ENCODE peak calls at places on chromosomes 2 and 18, in four cellular contexts. W, A, I and X are unnamed samples.
A peak's percentile ranks its signal among the peaks of the same experiment; 100 is the strongest.

GRCh38 chr2:56483081-56483480 is 299.3 kb downstream of the CCDC85A start:
- DNase-seq in W (no peak), I (no peak), A (no peak), X (no peak)

GRCh38 chr2:218286570-218287459 is 5.5 kb downstream of the TMBIM1 start:
- DNase-seq in W (peak; percentile 69), A (peak; percentile 93), I (peak; percentile 24), X (peak; percentile 82)

GRCh38 chr2:19700861-19701585 is 200.8 kb downstream of the TTC32 start:
- DNase-seq in W (no peak), I (no peak), A (no peak), X (no peak)

GRCh38 chr2:68908392-68908970 is 37.3 kb upstream of the BMP10 start:
- DNase-seq in I (peak; percentile 96), W (no peak), A (peak; percentile 87), X (peak; percentile 65)

GRCh38 chr18:54223568-54224241 is 764 bp downstream of the MBD2 start:
- DNase-seq in I (peak; percentile 68), A (peak; percentile 69), W (peak; percentile 18), X (peak; percentile 64)

GRCh38 chr18:73653251-73653650 is 494.4 kb downstream of the FBXO15 start:
- DNase-seq in I (no peak), A (no peak), W (no peak), X (no peak)

GRCh38 chr2:122543815-122544214 is 788.4 kb downstream of the TSN start:
- DNase-seq in I (no peak), A (no peak), W (no peak), X (no peak)

GRCh38 chr2:288002-288742 is at the start of gene ALKAL2:
- DNase-seq in I (peak; percentile 51), W (peak; percentile 35), A (peak; percentile 39), X (no peak)

GRCh38 chr2:231394201-231395141 is 1.0 kb upstream of the B3GNT7 start:
- DNase-seq in W (no peak), I (peak; percentile 15), A (no peak), X (no peak)

GRCh38 chr18:49017813-49018552 is 67.2 kb upstream of the SMAD7 start:
- DNase-seq in I (no peak), W (no peak), A (peak; percentile 22), X (peak; percentile 24)

GRCh38 chr2:118013221-118013723 is 598 bp downstream of the CCDC93 start:
- DNase-seq in I (peak; percentile 51), W (peak; percentile 54), A (peak; percentile 55), X (peak; percentile 68)

GRCh38 chr2:101781730-101782426 is 84.4 kb downstream of the MAP4K4 start:
- DNase-seq in W (no peak), A (no peak), I (peak; percentile 84), X (no peak)

GRCh38 chr2:46385786-46386577 is 88.8 kb downstream of the EPAS1 start:
- DNase-seq in W (no peak), I (no peak), A (no peak), X (no peak)

GRCh38 chr2:36469701-36470100 is 114.1 kb downstream of the CRIM1 start:
- DNase-seq in A (no peak), W (no peak), I (no peak), X (no peak)

GRCh38 chr2:128026422-128027277 is 1.2 kb downstream of the SAP130 start:
- DNase-seq in A (no peak), W (no peak), I (no peak), X (no peak)

GRCh38 chr2:192315543-192315942 is 120.8 kb upstream of the TMEFF2 start:
- DNase-seq in W (no peak), I (no peak), A (no peak), X (no peak)

GRCh38 chr2:236662231-236663160 is 92.9 kb downstream of the ACKR3 start:
- DNase-seq in W (no peak), A (no peak), I (no peak), X (no peak)

GRCh38 chr2:166726525-166726924 is 161.8 kb upstream of the XIRP2 start:
- DNase-seq in A (no peak), I (no peak), W (no peak), X (no peak)

GRCh38 chr2:212520340-212520739 is 18.3 kb downstream of the ERBB4 start:
- DNase-seq in A (no peak), W (no peak), I (peak; percentile 23), X (no peak)

GRCh38 chr2:85933753-85934594 is 45.2 kb upstream of the ST3GAL5 start:
- DNase-seq in I (no peak), A (no peak), W (no peak), X (no peak)

GRCh38 chr2:23412556-23413155 is 27.7 kb downstream of the KLHL29 start:
- DNase-seq in I (no peak), A (no peak), W (no peak), X (no peak)

GRCh38 chr2:121130301-121130850 is 154.6 kb downstream of the TFCP2L1 start:
- DNase-seq in A (no peak), I (peak; percentile 87), W (no peak), X (no peak)

GRCh38 chr18:36849288-36850011 is 20.5 kb downstream of the KIAA1328 start:
- DNase-seq in A (no peak), I (no peak), W (no peak), X (no peak)

GRCh38 chr18:27249933-27250332 is 64.8 kb upstream of the CHST9 start:
- DNase-seq in I (no peak), A (no peak), W (no peak), X (no peak)

GRCh38 chr2:241863021-241863954 is 4.6 kb upstream of the PDCD1 start:
- DNase-seq in W (no peak), A (no peak), I (no peak), X (no peak)

GRCh38 chr2:28359222-28360065 is 33.2 kb upstream of the FOSL2 start:
- DNase-seq in A (peak; percentile 84), W (no peak), I (peak; percentile 18), X (no peak)

GRCh38 chr2:46885376-46885775 is 30.2 kb downstream of the MCFD2 start:
- DNase-seq in I (no peak), A (no peak), W (no peak), X (no peak)